ENCODE peak calls at places on chromosome 11, in five cellular contexts. One of them, this sample, is unnamed. For H3K27me3 and H3K4me1, the result is how much of the 10 kb centered on the place peaks cover.

GRCh38 chr11:122101625-122102291 is 14.3 kb downstream of the BLID start:
- DNase-seq in tibial artery: peak
- DNase-seq in CD4-positive, CD25-positive, alpha-beta regulatory T cell: no peak
- DNase-seq in mammary epithelial cell: peak
- DNase-seq in stomach: no peak
- DNase-seq in this sample: peak

GRCh38 chr11:106989056-106989455 is 29.2 kb downstream of the GUCY1A2 start:
- DNase-seq in CD4-positive, CD25-positive, alpha-beta regulatory T cell: no peak
- DNase-seq in mammary epithelial cell: no peak
- DNase-seq in tibial artery: no peak
- DNase-seq in stomach: no peak
- DNase-seq in this sample: no peak

GRCh38 chr11:114209904-114210303 is 86.3 kb upstream of the NNMT start:
- DNase-seq in mammary epithelial cell: no peak
- DNase-seq in stomach: no peak
- DNase-seq in CD4-positive, CD25-positive, alpha-beta regulatory T cell: no peak
- DNase-seq in tibial artery: no peak
- DNase-seq in this sample: no peak

GRCh38 chr11:92122561-92122960 is 102.1 kb upstream of the FAT3 start:
- DNase-seq in tibial artery: no peak
- DNase-seq in stomach: no peak
- DNase-seq in mammary epithelial cell: peak
- DNase-seq in CD4-positive, CD25-positive, alpha-beta regulatory T cell: no peak
- DNase-seq in this sample: no peak

GRCh38 chr11:98090861-98091575 is 929.7 kb upstream of the CNTN5 start:
- DNase-seq in stomach: no peak
- DNase-seq in tibial artery: no peak
- DNase-seq in CD4-positive, CD25-positive, alpha-beta regulatory T cell: no peak
- DNase-seq in mammary epithelial cell: no peak
- DNase-seq in this sample: no peak

GRCh38 chr11:4704054-4704789 is at the start of gene MMP26:
- DNase-seq in stomach: no peak
- DNase-seq in CD4-positive, CD25-positive, alpha-beta regulatory T cell: no peak
- DNase-seq in mammary epithelial cell: no peak
- DNase-seq in tibial artery: no peak
- DNase-seq in this sample: no peak

GRCh38 chr11:87820026-87820425 is 355.2 kb downstream of the RAB38 start:
- DNase-seq in CD4-positive, CD25-positive, alpha-beta regulatory T cell: no peak
- DNase-seq in tibial artery: no peak
- DNase-seq in mammary epithelial cell: no peak
- DNase-seq in stomach: no peak
- DNase-seq in this sample: no peak

GRCh38 chr11:120932305-120932905 is 91.5 kb upstream of the TBCEL start:
- DNase-seq in mammary epithelial cell: no peak
- DNase-seq in stomach: no peak
- DNase-seq in tibial artery: no peak
- DNase-seq in CD4-positive, CD25-positive, alpha-beta regulatory T cell: no peak
- DNase-seq in this sample: no peak

GRCh38 chr11:46308632-46309419 is 31.4 kb downstream of the CREB3L1 start:
- DNase-seq in stomach: peak
- DNase-seq in tibial artery: peak
- DNase-seq in mammary epithelial cell: peak
- DNase-seq in CD4-positive, CD25-positive, alpha-beta regulatory T cell: peak
- DNase-seq in this sample: peak

GRCh38 chr11:69641681-69642548 is 959 bp downstream of the CCND1 start:
- DNase-seq in stomach: no peak
- DNase-seq in tibial artery: no peak
- DNase-seq in mammary epithelial cell: no peak
- DNase-seq in CD4-positive, CD25-positive, alpha-beta regulatory T cell: no peak
- DNase-seq in this sample: no peak

GRCh38 chr11:116173946-116174911 is 598.6 kb downstream of the BUD13 start:
- DNase-seq in mammary epithelial cell: no peak
- DNase-seq in stomach: no peak
- DNase-seq in tibial artery: no peak
- DNase-seq in CD4-positive, CD25-positive, alpha-beta regulatory T cell: no peak
- DNase-seq in this sample: peak

GRCh38 chr11:57597971-57598830 is 716 bp downstream of the SERPING1 start:
- DNase-seq in stomach: peak
- DNase-seq in CD4-positive, CD25-positive, alpha-beta regulatory T cell: no peak
- DNase-seq in tibial artery: peak
- DNase-seq in mammary epithelial cell: no peak
- DNase-seq in this sample: peak

GRCh38 chr11:104573431-104573830 is 324.8 kb downstream of the CASP12 start:
- DNase-seq in tibial artery: no peak
- DNase-seq in mammary epithelial cell: peak
- DNase-seq in CD4-positive, CD25-positive, alpha-beta regulatory T cell: no peak
- DNase-seq in stomach: no peak
- DNase-seq in this sample: no peak

GRCh38 chr11:128208329-128209220 is 378.8 kb downstream of the ETS1 start:
- DNase-seq in mammary epithelial cell: peak
- DNase-seq in stomach: no peak
- DNase-seq in tibial artery: peak
- DNase-seq in CD4-positive, CD25-positive, alpha-beta regulatory T cell: no peak
- DNase-seq in this sample: peak

GRCh38 chr11:69832561-69833413 is 13.6 kb upstream of the FGF3 start:
- DNase-seq in CD4-positive, CD25-positive, alpha-beta regulatory T cell: no peak
- DNase-seq in tibial artery: no peak
- DNase-seq in mammary epithelial cell: no peak
- DNase-seq in stomach: no peak
- DNase-seq in this sample: no peak

GRCh38 chr11:126082251-126083109 is 19.8 kb upstream of the CDON start:
- DNase-seq in tibial artery: peak
- DNase-seq in stomach: no peak
- DNase-seq in CD4-positive, CD25-positive, alpha-beta regulatory T cell: no peak
- DNase-seq in mammary epithelial cell: no peak
- DNase-seq in this sample: no peak

GRCh38 chr11:35148163-35148562 is 9.2 kb downstream of the CD44 start:
- DNase-seq in tibial artery: no peak
- DNase-seq in stomach: no peak
- DNase-seq in mammary epithelial cell: no peak
- DNase-seq in CD4-positive, CD25-positive, alpha-beta regulatory T cell: peak
- DNase-seq in this sample: no peak

GRCh38 chr11:75536786-75537629 is 11.3 kb upstream of the GDPD5 start:
- DNase-seq in tibial artery: no peak
- DNase-seq in stomach: no peak
- DNase-seq in CD4-positive, CD25-positive, alpha-beta regulatory T cell: no peak
- DNase-seq in mammary epithelial cell: peak
- DNase-seq in this sample: no peak

GRCh38 chr11:80532633-80533232 is 1091.9 kb upstream of the TENM4 start:
- DNase-seq in mammary epithelial cell: no peak
- DNase-seq in CD4-positive, CD25-positive, alpha-beta regulatory T cell: no peak
- DNase-seq in stomach: no peak
- DNase-seq in tibial artery: no peak
- DNase-seq in this sample: no peak

GRCh38 chr11:80533463-80533862 is 1092.6 kb upstream of the TENM4 start:
- DNase-seq in tibial artery: no peak
- DNase-seq in CD4-positive, CD25-positive, alpha-beta regulatory T cell: no peak
- DNase-seq in mammary epithelial cell: no peak
- DNase-seq in stomach: no peak
- DNase-seq in this sample: no peak

GRCh38 chr11:80524330-80524729 is 1083.5 kb upstream of the TENM4 start:
- DNase-seq in mammary epithelial cell: no peak
- DNase-seq in CD4-positive, CD25-positive, alpha-beta regulatory T cell: no peak
- DNase-seq in tibial artery: no peak
- DNase-seq in stomach: no peak
- DNase-seq in this sample: no peak

GRCh38 chr11:80529722-80530121 is 1088.9 kb upstream of the TENM4 start:
- DNase-seq in CD4-positive, CD25-positive, alpha-beta regulatory T cell: no peak
- DNase-seq in tibial artery: no peak
- DNase-seq in mammary epithelial cell: no peak
- DNase-seq in stomach: no peak
- DNase-seq in this sample: no peak
- H3K27me3 ChIP-seq in CD4-positive, CD25-positive, alpha-beta regulatory T cell: under half
- H3K27me3 ChIP-seq in tibial artery: under half
- H3K27me3 ChIP-seq in mammary epithelial cell: under half
- H3K27me3 ChIP-seq in stomach: under half
- H3K27me3 ChIP-seq in this sample: under half

GRCh38 chr11:12287009-12287373 is 90.4 kb upstream of the PARVA start:
- DNase-seq in CD4-positive, CD25-positive, alpha-beta regulatory T cell: no peak
- DNase-seq in stomach: peak
- DNase-seq in tibial artery: peak
- DNase-seq in mammary epithelial cell: peak
- DNase-seq in this sample: peak
- H3K4me1 ChIP-seq in CD4-positive, CD25-positive, alpha-beta regulatory T cell: under half
- H3K4me1 ChIP-seq in stomach: under half
- H3K4me1 ChIP-seq in tibial artery: half or more
- H3K4me1 ChIP-seq in mammary epithelial cell: half or more
- H3K4me1 ChIP-seq in this sample: under half

DNA sequence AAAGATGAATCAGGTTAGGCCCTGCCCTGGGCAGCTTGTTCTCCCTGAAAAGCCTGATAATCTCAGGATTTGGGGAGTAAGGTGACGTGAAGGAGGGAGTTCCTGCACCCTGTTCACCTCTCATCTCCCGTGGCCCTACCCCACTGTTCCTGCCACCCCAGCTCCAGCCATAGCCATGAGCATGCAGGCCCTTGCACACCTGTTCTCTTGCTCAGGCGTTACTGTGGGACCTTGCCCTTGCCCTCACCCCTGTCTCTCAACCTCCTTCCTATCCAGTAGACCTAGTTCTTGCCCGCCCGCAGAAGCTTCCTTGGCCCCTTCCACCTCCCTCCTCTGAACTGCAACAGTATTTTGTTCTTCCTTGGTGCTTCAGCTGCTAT is 15.0 kb downstream of the TSKU start:
- DNase-seq in mammary epithelial cell: no peak
- DNase-seq in tibial artery: no peak
- DNase-seq in stomach: no peak
- DNase-seq in CD4-positive, CD25-positive, alpha-beta regulatory T cell: no peak
- DNase-seq in this sample: peak
- H3K27ac ChIP-seq in mammary epithelial cell: no peak
- H3K27ac ChIP-seq in tibial artery: no peak
- H3K27ac ChIP-seq in stomach: peak
- H3K27ac ChIP-seq in CD4-positive, CD25-positive, alpha-beta regulatory T cell: no peak
- H3K27ac ChIP-seq in this sample: no peak

DNA sequence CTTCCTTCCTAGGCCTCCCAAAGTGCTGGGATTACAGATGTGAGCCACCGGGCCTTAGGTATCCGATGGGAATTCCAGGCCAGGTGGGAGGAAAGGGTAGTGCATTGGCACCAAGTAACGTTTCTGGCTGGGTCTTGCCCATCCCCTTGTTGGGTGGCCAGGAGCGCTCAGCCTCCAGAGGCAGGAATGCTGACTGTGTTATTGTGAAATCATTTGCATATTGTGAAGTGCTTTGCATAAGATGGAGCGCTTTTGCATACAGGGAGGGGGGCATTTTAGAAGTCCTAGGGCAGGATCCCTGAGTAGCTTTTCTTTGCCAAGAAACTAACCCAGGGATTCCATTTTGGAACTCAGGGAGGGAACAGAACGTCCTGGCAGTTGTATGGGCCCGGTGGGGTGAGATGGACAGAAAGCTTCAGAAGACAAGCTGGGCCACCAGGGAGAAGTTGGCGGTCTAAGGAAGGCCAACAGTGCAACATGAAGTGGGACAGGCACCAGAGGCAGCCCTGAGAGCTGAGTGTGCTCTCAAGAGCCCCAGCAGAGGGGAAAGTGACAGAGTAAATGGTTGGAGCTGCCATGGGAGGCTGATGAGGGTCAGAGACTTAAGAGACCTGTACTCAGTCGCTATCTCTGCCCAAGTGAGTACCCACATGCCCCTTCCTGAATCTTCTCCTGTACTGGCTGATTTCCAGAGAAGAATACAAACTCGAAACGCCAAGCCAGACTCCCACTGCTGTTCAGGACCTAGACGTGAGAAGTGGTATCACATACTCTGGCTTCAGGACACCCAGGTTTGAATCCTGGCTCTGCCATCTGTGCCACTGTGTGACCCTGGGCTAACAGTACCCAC is 1.3 kb upstream of the SLC39A13 start:
- DNase-seq in mammary epithelial cell: no peak
- DNase-seq in stomach: no peak
- DNase-seq in CD4-positive, CD25-positive, alpha-beta regulatory T cell: no peak
- DNase-seq in tibial artery: no peak
- DNase-seq in this sample: no peak
- H3K27me3 ChIP-seq in mammary epithelial cell: under half
- H3K27me3 ChIP-seq in stomach: under half
- H3K27me3 ChIP-seq in CD4-positive, CD25-positive, alpha-beta regulatory T cell: under half
- H3K27me3 ChIP-seq in tibial artery: under half
- H3K27me3 ChIP-seq in this sample: under half

GRCh38 chr11:65613091-65613928 is 711 bp downstream of the MAP3K11 start:
- DNase-seq in CD4-positive, CD25-positive, alpha-beta regulatory T cell: peak
- DNase-seq in tibial artery: no peak
- DNase-seq in mammary epithelial cell: peak
- DNase-seq in stomach: peak
- DNase-seq in this sample: no peak
- H3K4me1 ChIP-seq in CD4-positive, CD25-positive, alpha-beta regulatory T cell: half or more
- H3K4me1 ChIP-seq in tibial artery: half or more
- H3K4me1 ChIP-seq in mammary epithelial cell: under half
- H3K4me1 ChIP-seq in stomach: half or more
- H3K4me1 ChIP-seq in this sample: under half